ENCODE peak calls at places on chromosomes 7 and 10, in six cellular contexts. F is NCI-H1105 treated with DMSO at 0.1 percent for 48 hours, W is left colon, D is tibial nerve, B is choroid plexus epithelial cell, I is KBM-7. E is an unnamed sample.

GRCh38 chr10:14032406-14032998 is 298.2 kb downstream of the FRMD4A start:
- DNase-seq in F (no peak), W (no peak), D (no peak), B (peak; percentile 16), I (peak; percentile 32), E (no peak)

GRCh38 chr7:35752727-35753126 is 48.1 kb upstream of the SEPTIN7 start:
- DNase-seq in F (no peak), W (no peak), D (no peak), B (peak; percentile 34), I (no peak), E (no peak)

GRCh38 chr10:132204781-132205473 is 18.2 kb downstream of the DPYSL4 start:
- DNase-seq in F (no peak), W (no peak), D (no peak), B (no peak), I (no peak), E (no peak)

GRCh38 chr7:44448922-44449321 is 41.5 kb downstream of the NUDCD3 start:
- DNase-seq in F (no peak), W (no peak), D (no peak), B (no peak), I (no peak), E (no peak)

GRCh38 chr10:1074748-1075358 is 18.7 kb downstream of the WDR37 start:
- DNase-seq in F (no peak), W (no peak), D (no peak), B (peak; percentile 42), I (peak; percentile 44), E (no peak)

GRCh38 chr10:101221479-101222246 is 7.6 kb downstream of the LBX1 start:
- DNase-seq in F (no peak), W (no peak), D (no peak), B (no peak), I (peak; percentile 22), E (no peak)

GRCh38 chr10:104259999-104260774 is 5.5 kb downstream of the GSTO1 start:
- DNase-seq in F (no peak), W (no peak), D (no peak), B (peak; percentile 72), I (no peak), E (no peak)

GRCh38 chr10:86117051-86117450 is 249.5 kb downstream of the GRID1 start:
- DNase-seq in F (no peak), W (no peak), D (no peak), B (no peak), I (no peak), E (no peak)

GRCh38 chr7:1943933-1944618 is 274.0 kb downstream of the ELFN1 start:
- DNase-seq in F (no peak), W (no peak), D (no peak), B (peak; percentile 26), I (no peak), E (no peak)

GRCh38 chr7:83677180-83677866 is 28.4 kb upstream of the SEMA3E start:
- DNase-seq in F (peak; percentile 5), W (no peak), D (no peak), B (peak; percentile 95), I (no peak), E (peak; percentile 96)

GRCh38 chr7:152762056-152762455 is 2.5 kb downstream of the ACTR3B start:
- DNase-seq in F (no peak), W (no peak), D (no peak), B (peak; percentile 42), I (no peak), E (no peak)

GRCh38 chr7:104538152-104538551 is 209.7 kb downstream of the LHFPL3 start:
- DNase-seq in F (no peak), W (no peak), D (no peak), B (no peak), I (no peak), E (no peak)

GRCh38 chr7:30468041-30468440 is 10.5 kb downstream of the NOD1 start:
- DNase-seq in F (no peak), W (no peak), D (no peak), B (no peak), I (peak; percentile 59), E (no peak)

GRCh38 chr10:16965242-16965620 is 148.0 kb upstream of the RSU1 start:
- DNase-seq in F (no peak), W (no peak), D (no peak), B (no peak), I (no peak), E (no peak)

GRCh38 chr10:132058111-132058745 is 7.5 kb upstream of the JAKMIP3 start:
- DNase-seq in F (no peak), W (no peak), D (no peak), B (no peak), I (no peak), E (no peak)

GRCh38 chr10:12193193-12193592 is 2.5 kb downstream of the NUDT5 start:
- DNase-seq in F (no peak), W (no peak), D (no peak), B (peak; percentile 77), I (no peak), E (peak; percentile 33)

GRCh38 chr7:95668504-95669018 is 72.2 kb upstream of the PDK4 start:
- DNase-seq in F (no peak), W (no peak), D (no peak), B (no peak), I (no peak), E (no peak)

GRCh38 chr7:140060788-140061606 is 1.8 kb downstream of the PARP12 start:
- DNase-seq in F (peak; percentile 64), W (peak; percentile 46), D (no peak), B (peak; percentile 77), I (no peak), E (no peak)

GRCh38 chr7:79506481-79506880 is 53.0 kb upstream of the MAGI2 start:
- DNase-seq in F (no peak), W (no peak), D (no peak), B (peak; percentile 81), I (no peak), E (no peak)

GRCh38 chr7:44541876-44542610 is 913 bp upstream of the NPC1L1 start:
- DNase-seq in F (no peak), W (no peak), D (no peak), B (no peak), I (no peak), E (no peak)